ENCODE peak calls at places on chromosomes 6 and 20, in ten cellular contexts. N is heart right ventricle; U is AG04450; V is uterus; T is CD8-positive, alpha-beta memory T cell; B is body of pancreas; C is effector memory CD4-positive, alpha-beta T cell; D is neural progenitor cell; Y is aorta; Q is fibroblast of lung. G is an unnamed sample.

GRCh38 chr6:15987569-15987968 is 141.3 kb upstream of the MYLIP start:
- DNase-seq in N (no peak), U (no peak), V (no peak), T (no peak), B (no peak), C (no peak), D (no peak), Y (no peak), Q (peak; percentile 2), G (peak; percentile 60)

GRCh38 chr6:155883741-155884140 is 428.1 kb upstream of the NOX3 start:
- DNase-seq in N (no peak), U (peak; percentile 13), V (no peak), T (no peak), B (no peak), C (no peak), D (no peak), Y (no peak), Q (peak; percentile 70), G (no peak)

GRCh38 chr20:3248993-3249347 is 10.0 kb upstream of the SLC4A11 start:
- DNase-seq in N (no peak), U (no peak), V (no peak), T (no peak), B (no peak), C (no peak), D (no peak), Y (no peak), Q (no peak), G (no peak)

GRCh38 chr20:35283441-35284266 is 918 bp downstream of the EIF6 start:
- DNase-seq in N (no peak), U (no peak), V (no peak), T (no peak), B (no peak), C (no peak), D (no peak), Y (no peak), Q (no peak), G (no peak)

GRCh38 chr6:34115396-34116314 is 30.2 kb downstream of the GRM4 start:
- DNase-seq in N (no peak), U (no peak), V (no peak), T (peak; percentile 13), B (no peak), C (no peak), D (peak; percentile 92), Y (no peak), Q (peak; percentile 28), G (peak; percentile 72)

GRCh38 chr20:35762461-35762860 is 9.4 kb upstream of the PHF20 start:
- DNase-seq in N (no peak), U (no peak), V (no peak), T (no peak), B (no peak), C (no peak), D (no peak), Y (no peak), Q (no peak), G (no peak)

GRCh38 chr6:134345780-134346179 is 27.9 kb upstream of the SGK1 start:
- DNase-seq in N (peak; percentile 39), U (no peak), V (no peak), T (no peak), B (no peak), C (no peak), D (no peak), Y (no peak), Q (no peak), G (no peak)

GRCh38 chr6:5866547-5867051 is 140.1 kb downstream of the NRN1 start:
- DNase-seq in N (no peak), U (no peak), V (no peak), T (peak; percentile 16), B (no peak), C (no peak), D (no peak), Y (no peak), Q (peak; percentile 39), G (no peak)

GRCh38 chr6:122998403-122998965 is 2.4 kb downstream of the CLVS2 start:
- DNase-seq in N (no peak), U (no peak), V (no peak), T (no peak), B (no peak), C (no peak), D (no peak), Y (no peak), Q (no peak), G (no peak)

GRCh38 chr20:2137552-2138201 is 36.0 kb downstream of the STK35 start:
- DNase-seq in N (no peak), U (peak; percentile 37), V (no peak), T (no peak), B (no peak), C (no peak), D (no peak), Y (no peak), Q (peak; percentile 22), G (no peak)

GRCh38 chr6:128144320-128144719 is 243.5 kb upstream of the THEMIS start:
- DNase-seq in N (no peak), U (no peak), V (no peak), T (no peak), B (no peak), C (no peak), D (no peak), Y (no peak), Q (no peak), G (peak; percentile 56)

GRCh38 chr6:156190270-156190669 is 586.9 kb upstream of the ARID1B start:
- DNase-seq in N (no peak), U (no peak), V (no peak), T (no peak), B (peak; percentile 26), C (no peak), D (no peak), Y (no peak), Q (no peak), G (no peak)

GRCh38 chr6:88013015-88013414 is 34.6 kb upstream of the SPACA1 start:
- DNase-seq in N (no peak), U (no peak), V (no peak), T (peak; percentile 13), B (no peak), C (no peak), D (no peak), Y (no peak), Q (no peak), G (no peak)

GRCh38 chr6:149233056-149233715 is 84.3 kb upstream of the TAB2 start:
- DNase-seq in N (no peak), U (peak; percentile 56), V (no peak), T (peak; percentile 49), B (no peak), C (peak; percentile 31), D (no peak), Y (no peak), Q (peak; percentile 78), G (peak; percentile 91)

GRCh38 chr6:36160147-36160760 is 29.9 kb downstream of the MAPK13 start:
- DNase-seq in N (no peak), U (no peak), V (no peak), T (no peak), B (no peak), C (no peak), D (no peak), Y (no peak), Q (peak; percentile 43), G (no peak)

GRCh38 chr6:144321839-144322591 is 36.9 kb downstream of the UTRN start:
- DNase-seq in N (no peak), U (no peak), V (no peak), T (no peak), B (no peak), C (no peak), D (peak; percentile 20), Y (no peak), Q (peak; percentile 43), G (peak; percentile 59)
- H3K27ac ChIP-seq in N (no peak overlapping the region), U (no peak overlapping the region), V (no peak overlapping the region), T (no peak overlapping the region), B (no peak overlapping the region), C (no peak overlapping the region), D (no peak overlapping the region), Y (no peak overlapping the region), Q (no peak overlapping the region), G (no peak overlapping the region)

GRCh38 chr6:43120938-43121913 is 45.1 kb downstream of the PTK7 start:
- DNase-seq in N (peak; percentile 53), U (peak; percentile 94), V (peak; percentile 84), T (no peak), B (peak; percentile 50), C (no peak), D (peak; percentile 42), Y (peak; percentile 90), Q (peak; percentile 98), G (peak; percentile 95)
- H3K27ac ChIP-seq in N (peak overlapping the region; percentile 29), U (peak overlapping the region; percentile 96), V (peak overlapping the region; percentile 86), T (no peak overlapping the region), B (no peak overlapping the region), C (no peak overlapping the region), D (no peak overlapping the region), Y (no peak overlapping the region), Q (peak overlapping the region; percentile 94), G (peak overlapping the region; percentile 21)

DNA sequence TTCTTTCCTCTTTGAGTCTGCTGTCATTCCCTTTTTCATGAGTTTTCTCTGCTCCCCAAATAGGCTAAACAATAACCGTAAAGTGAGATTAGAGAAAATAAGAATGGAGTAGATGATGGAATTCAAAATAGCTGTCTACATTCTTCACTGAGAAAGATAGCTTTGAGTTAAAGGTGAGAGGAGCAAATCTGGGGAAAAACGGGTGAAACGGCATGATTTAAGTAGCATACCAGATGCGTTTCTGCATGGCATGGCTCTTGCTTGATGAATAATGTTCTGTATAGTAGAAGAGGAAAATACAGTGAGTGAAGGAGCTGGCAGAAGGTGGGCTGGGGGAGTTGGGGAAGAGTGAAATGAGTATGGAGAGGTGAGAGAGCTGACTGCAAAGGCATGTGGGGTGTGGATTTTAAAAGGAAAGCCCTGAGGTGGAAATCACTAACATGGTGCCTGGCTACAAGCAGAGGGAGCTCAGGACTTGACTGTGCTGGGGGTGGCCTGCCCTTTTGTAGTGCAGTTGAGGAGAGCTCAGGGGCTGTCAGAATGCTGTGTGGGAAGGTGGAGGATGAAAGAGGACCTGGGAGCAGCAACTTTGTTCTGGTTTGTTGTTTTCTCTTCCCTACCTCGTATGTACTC is 8.8 kb downstream of the BICRAL start:
- DNase-seq in N (no peak), U (no peak), V (no peak), T (no peak), B (no peak), C (no peak), D (peak; percentile 56), Y (no peak), Q (no peak), G (peak; percentile 85)
- H3K27ac ChIP-seq in N (no peak overlapping the region), U (peak overlapping the region; percentile 1), V (peak overlapping the region; percentile 63), T (no peak overlapping the region), B (no peak overlapping the region), C (peak overlapping the region; percentile 5), D (peak overlapping the region; percentile 82), Y (peak overlapping the region; percentile 16), Q (peak overlapping the region; percentile 27), G (no peak overlapping the region)

DNA sequence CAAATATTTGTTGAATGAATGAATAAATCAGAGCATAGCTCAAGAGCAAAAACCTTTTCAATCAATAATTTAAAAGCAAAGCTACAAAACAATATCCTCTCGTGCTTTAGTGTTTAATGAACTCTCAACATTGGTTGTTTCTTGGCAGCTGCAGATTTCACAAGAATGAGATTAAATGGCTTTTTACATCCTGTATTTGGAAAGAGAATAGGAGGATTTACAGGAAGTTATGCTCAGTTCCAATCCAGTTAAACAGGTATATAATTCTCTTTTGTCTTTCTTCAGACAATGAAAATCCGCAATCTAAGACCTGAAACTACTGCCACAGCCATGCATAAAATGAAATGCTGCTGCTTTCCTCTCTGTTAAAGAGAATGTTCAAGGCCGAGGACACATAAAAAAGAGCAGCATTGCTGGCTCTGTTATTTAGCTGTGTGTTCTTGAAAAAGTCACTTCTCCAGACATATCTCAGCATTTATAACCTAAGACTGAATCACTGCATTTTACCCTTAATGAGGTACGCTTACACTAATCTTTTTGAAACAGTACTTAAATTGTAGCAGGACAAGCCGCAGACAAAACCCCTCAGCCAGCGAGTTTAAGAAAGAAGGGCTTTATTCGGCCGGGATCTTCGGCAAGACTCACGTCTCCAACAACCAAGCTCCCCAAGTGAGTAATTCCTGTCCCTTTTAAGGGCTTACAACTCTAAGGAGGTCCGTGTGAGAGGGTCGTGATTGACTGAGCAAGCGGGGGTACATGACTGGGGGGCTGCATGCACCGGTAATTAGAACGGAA is 3.6 kb downstream of the C6orf52 start:
- DNase-seq in N (no peak), U (no peak), V (no peak), T (no peak), B (no peak), C (no peak), D (peak; percentile 60), Y (no peak), Q (no peak), G (no peak)
- H3K27ac ChIP-seq in N (no peak overlapping the region), U (no peak overlapping the region), V (no peak overlapping the region), T (no peak overlapping the region), B (no peak overlapping the region), C (no peak overlapping the region), D (peak overlapping the region; percentile 99), Y (no peak overlapping the region), Q (no peak overlapping the region), G (no peak overlapping the region)

G was measured in mesendoderm.